ENCODE peak calls at places on chromosome 7, in ten cellular contexts. S, M, X, U, J, G, I, A, Y and P are unnamed samples. For H3K4me1, the result is how much of the 10 kb centered on the place peaks cover.

GRCh38 chr7:157002819-157003421 is 7.5 kb downstream of the MNX1 start:
- DNase-seq in U (no peak), J (no peak), A (no peak), M (no peak), S (no peak), X (peak), Y (no peak), G (no peak), I (no peak), P (no peak)

GRCh38 chr7:2157473-2158279 is 75.1 kb downstream of the MAD1L1 start:
- DNase-seq in M (no peak), J (peak), S (peak), X (peak), Y (no peak), U (peak), I (peak), A (no peak), G (peak), P (peak)

GRCh38 chr7:142583424-142583823 is 165.8 kb upstream of the PRSS1 start:
- DNase-seq in X (peak), Y (no peak), J (no peak), G (no peak), I (no peak), S (no peak), A (no peak), U (no peak), M (peak), P (no peak)

GRCh38 chr7:99975782-99976521 is at the start of gene AZGP1:
- DNase-seq in Y (peak), U (peak), X (peak), A (peak), G (peak), S (no peak), J (no peak), I (peak), M (no peak), P (no peak)

GRCh38 chr7:816751-817671 is 15.3 kb upstream of the SUN1 start:
- DNase-seq in U (no peak), X (no peak), J (peak), Y (peak), A (no peak), S (no peak), G (peak), I (no peak), M (no peak), P (peak)

GRCh38 chr7:315516-316265 is 25.7 kb downstream of the FOXL3 start:
- DNase-seq in S (no peak), X (no peak), Y (no peak), J (peak), U (no peak), I (no peak), A (no peak), G (no peak), M (no peak), P (no peak)

GRCh38 chr7:80361948-80362347 is 149.9 kb downstream of the GNAT3 start:
- DNase-seq in X (no peak), A (peak), U (no peak), G (no peak), I (no peak), J (no peak), M (no peak), S (no peak), Y (no peak), P (no peak)

GRCh38 chr7:101590663-101591435 is 38.2 kb downstream of the MYL10 start:
- DNase-seq in M (no peak), S (no peak), J (no peak), Y (no peak), X (no peak), A (no peak), I (no peak), G (no peak), U (no peak), P (no peak)

GRCh38 chr7:155164316-155164715 is 94.2 kb downstream of the HTR5A start:
- DNase-seq in I (no peak), M (no peak), U (no peak), G (no peak), A (no peak), J (no peak), S (no peak), X (no peak), Y (no peak), P (no peak)

GRCh38 chr7:24778543-24779282 is 21.4 kb upstream of the GSDME start:
- DNase-seq in J (no peak), M (peak), I (no peak), G (no peak), X (no peak), A (no peak), Y (no peak), S (peak), U (no peak), P (peak)

DNA sequence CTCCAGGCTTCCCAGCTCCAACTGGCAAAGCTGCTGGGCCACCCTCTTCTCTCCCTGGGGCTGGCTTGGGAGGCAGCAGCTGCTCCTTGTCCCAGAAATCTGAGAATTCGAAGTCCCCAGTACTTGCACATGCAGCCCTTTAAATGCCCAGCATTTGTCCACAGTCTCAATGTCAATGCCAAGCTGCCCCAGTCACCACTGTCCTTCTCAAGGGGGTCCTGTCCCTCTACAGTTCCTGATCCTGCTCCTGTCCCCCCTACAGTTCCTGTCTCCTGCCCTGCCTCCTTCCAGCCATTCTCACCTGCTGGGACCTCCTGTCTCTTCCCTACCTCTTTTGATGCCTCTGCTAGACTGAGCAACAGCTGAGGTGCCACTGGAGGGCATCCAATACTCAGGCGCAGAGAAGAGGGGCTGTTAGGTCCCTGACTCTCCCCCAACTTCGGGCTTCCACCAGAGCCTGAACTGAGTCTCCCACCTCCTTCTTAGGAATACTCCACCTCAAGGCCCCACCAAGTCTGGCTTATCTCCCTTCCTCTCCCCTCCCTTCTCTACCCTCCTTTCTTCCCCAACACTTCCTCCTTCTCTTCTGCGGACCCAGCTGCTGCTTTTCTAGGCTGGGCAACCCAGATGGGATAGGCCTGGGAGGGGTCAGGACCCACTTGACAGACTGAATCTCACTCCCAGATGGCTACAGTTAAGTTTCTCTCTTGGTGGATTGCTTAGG is 4.7 kb upstream of the HOXA11 start:
- DNase-seq in S (no peak), G (peak), U (peak), J (no peak), Y (peak), M (no peak), A (no peak), I (peak), X (peak), P (no peak)
- H3K4me1 ChIP-seq in S (under half), G (under half), U (half or more), J (under half), Y (under half), M (under half), A (under half), I (under half), X (under half), P (under half)

DNA sequence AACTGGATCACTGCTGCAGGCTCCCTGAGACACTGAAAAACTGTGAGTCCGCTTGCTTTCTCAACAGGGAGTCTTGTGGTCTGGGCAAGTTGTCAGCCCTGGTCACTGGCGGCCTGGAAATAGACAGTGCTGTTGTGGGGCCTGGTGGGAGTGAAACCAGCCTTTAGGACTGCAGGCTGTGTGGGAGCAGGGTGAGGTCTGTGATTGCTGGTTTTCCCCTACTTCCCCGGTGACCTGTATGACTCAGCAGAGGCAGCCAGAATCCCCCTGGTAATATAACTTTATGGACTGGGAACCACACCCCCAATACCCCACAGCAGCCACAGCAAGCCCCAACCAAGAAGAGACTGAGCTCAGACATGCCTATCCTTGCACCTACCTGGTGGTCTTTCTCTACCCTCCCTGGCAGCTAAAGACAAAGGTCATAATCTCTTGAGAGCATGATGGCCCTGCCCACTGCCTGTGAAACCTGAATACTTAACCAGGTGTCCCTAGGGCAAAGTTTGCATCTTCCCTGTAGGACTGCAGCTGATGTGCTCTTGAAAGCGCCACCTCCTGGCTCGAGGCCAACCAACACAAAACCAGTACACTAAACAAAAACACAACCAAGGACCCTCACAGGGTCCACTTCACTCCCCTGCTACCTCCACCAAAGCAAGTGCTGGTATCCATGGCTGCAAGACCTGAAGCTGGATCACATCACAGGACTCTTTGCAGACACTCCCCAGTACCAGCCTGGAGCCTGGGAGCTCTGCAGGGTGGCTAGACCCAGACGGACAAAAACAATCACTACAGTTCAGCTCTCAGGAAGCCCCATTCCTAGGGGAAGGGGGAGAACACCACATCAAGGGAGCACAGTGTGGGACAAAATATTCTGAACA is 7.2 kb upstream of the ADAM22 start:
- DNase-seq in A (peak), I (no peak), U (no peak), G (peak), J (no peak), S (no peak), Y (no peak), M (no peak), X (no peak), P (no peak)
- TF ChIP-seq POLR2A in A (no peak), I (no peak), U (no peak), G (no peak), J (no peak), S (no peak), Y (no peak), M (no peak), X (no peak), P (no peak)

DNA sequence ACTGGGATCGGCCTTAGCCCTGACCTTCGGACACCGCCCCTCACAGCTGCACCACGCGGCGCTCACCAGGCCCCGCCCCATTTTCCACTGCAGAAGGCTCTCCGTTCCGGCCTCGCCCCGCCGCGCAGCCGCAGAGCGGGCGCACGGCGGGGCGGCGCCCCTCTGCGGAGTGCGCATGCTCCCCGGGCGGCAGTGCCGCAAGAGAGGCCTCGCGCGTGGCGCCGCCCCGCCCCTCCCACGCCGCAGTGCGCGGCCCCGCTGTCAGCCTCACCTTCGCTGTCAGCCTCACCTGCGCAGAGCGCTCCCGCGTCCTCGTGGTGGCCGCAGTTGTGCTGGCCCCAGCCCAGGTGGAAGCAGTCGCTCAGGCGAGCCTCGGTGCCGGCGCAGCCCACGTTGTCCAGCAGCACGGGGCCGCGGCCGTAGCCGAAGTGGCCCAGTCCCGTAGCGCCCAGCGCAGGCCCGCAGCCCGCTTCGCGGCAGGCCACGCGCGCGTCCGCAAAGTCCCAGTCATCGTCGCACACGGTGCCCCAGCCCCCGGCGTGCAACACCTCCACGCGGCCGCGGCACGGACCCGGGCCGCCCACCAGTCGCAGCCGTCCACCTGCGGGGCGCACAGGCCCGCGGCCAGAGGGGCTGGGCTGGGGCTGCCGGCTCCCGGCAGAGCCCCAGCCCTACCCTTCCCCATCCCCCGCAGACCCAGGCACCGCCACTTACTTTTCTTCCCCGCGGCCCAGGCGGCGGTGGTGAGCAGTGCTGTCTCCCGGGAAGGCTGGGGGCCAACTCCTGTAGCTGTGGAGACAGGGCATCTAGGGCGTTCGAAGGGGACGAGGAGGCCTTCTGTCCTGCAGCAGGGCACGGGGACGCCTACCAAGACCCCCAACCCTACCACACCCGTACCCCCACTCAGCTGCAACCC is 16.1 kb downstream of the SSC4D start:
- DNase-seq in X (peak), S (peak), A (peak), G (peak), M (peak), I (peak), J (peak), Y (peak), U (peak), P (peak)
- TF ChIP-seq CTCF in X (no peak), S (no peak), A (peak), G (no peak), M (peak), I (no peak), J (peak), Y (no peak), U (no peak), P (peak)

DNA sequence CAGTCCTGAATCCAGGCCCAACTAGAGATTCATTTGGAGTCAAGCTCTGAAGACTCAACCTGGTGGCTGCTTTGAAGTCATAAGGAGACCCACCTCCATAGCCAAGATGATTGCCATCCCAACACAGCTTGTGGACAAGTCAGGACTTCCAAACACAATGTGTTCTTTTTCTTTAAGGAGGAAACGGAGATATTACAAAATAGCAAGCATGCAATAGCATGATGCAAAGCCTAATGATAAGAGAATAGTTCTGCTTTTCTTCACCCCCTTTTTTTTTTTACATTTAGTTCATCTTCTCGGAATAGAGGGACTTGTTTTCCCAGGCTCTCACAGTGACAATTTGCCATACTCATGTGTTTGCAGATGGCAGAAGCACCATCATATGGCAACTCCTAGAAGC is 119.8 kb downstream of the ITGB8 start:
- DNase-seq in Y (no peak), X (no peak), U (no peak), I (no peak), G (no peak), A (no peak), J (no peak), S (no peak), M (no peak), P (no peak)
- H3K4me1 ChIP-seq in Y (under half), X (under half), U (under half), I (under half), G (under half), A (under half), J (under half), S (under half), M (under half), P (under half)

GRCh38 chr7:116420003-116420402 is 79.5 kb upstream of the CAV2 start:
- DNase-seq in I (no peak), S (no peak), A (no peak), Y (no peak), M (no peak), G (no peak), X (no peak), J (no peak), U (no peak), P (no peak)
- TF ChIP-seq POLR2A in I (no peak), S (no peak), A (no peak), Y (no peak), M (no peak), G (no peak), X (no peak), J (no peak), U (no peak), P (no peak)

GRCh38 chr7:139359366-139360209 is at the start of gene LUC7L2:
- DNase-seq in Y (peak), G (peak), J (peak), A (peak), S (peak), X (peak), I (peak), U (peak), M (peak), P (peak)
- TF ChIP-seq CTCF in Y (peak), G (no peak), J (peak), A (peak), S (no peak), X (peak), I (no peak), U (no peak), M (peak), P (peak)

GRCh38 chr7:44969701-44970494 is 8.9 kb downstream of the MYO1G start:
- DNase-seq in X (no peak), G (peak), U (no peak), S (no peak), A (no peak), I (no peak), J (no peak), Y (peak), M (no peak), P (no peak)

GRCh38 chr7:44970521-44971051 is 8.2 kb downstream of the MYO1G start:
- DNase-seq in A (no peak), U (no peak), J (no peak), G (no peak), S (no peak), X (no peak), M (no peak), I (no peak), Y (peak), P (no peak)

GRCh38 chr7:44971991-44972441 is 6.8 kb downstream of the MYO1G start:
- DNase-seq in A (peak), I (no peak), X (no peak), M (no peak), J (no peak), S (no peak), G (no peak), Y (no peak), U (no peak), P (no peak)

GRCh38 chr7:44972562-44972961 is 6.3 kb downstream of the MYO1G start:
- DNase-seq in I (no peak), A (no peak), S (no peak), G (no peak), J (no peak), Y (no peak), M (no peak), U (no peak), X (no peak), P (no peak)

DNA sequence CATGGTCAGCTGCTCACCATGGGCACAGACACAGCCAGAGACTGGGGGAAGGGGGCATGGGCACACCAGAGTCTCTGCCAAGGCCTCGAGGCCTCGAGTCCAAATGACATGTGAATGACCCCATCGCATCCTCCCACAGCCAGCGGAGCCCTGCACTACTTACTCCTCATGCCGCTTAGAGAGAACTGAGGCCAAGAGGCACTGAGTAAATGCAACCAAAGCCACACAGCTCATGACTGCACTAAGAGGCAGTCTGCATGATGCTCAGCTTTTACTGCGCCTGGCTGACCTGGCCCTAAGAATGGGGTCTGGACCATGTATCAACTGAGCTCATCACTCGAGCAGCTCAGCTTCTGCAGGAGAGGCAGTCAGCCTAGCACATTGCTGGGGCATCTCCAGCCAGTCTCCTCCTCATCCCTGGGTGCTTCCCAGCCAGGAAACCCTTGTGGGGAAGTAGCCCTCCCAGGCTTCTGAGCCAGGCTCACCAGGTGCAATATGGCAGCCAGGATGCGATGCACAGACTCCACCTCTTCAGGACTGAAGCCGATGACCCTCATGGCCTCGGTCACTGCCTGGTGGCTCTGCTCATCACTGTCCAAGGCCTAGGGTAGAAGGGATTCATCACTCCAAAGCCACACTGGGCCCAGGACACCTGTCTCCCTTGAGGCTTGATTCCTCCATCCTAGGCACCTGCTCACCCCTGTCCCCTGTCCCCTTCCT is 7.5 kb downstream of the MYO1G start:
- DNase-seq in S (no peak), A (no peak), J (no peak), U (no peak), I (no peak), M (no peak), X (no peak), Y (peak), G (no peak), P (no peak)
- H3K4me1 ChIP-seq in S (under half), A (half or more), J (under half), U (under half), I (under half), M (under half), X (under half), Y (under half), G (under half), P (under half)